ENCODE peak calls at places on chromosomes 1 and 21, in five cellular contexts. One of them, this sample, is unnamed.

GRCh38 chr1:119542492-119542946 is 35.5 kb downstream of the HSD3B1 start:
- DNase-seq in lower lobe of right lung: no peak
- DNase-seq in heart right ventricle: no peak
- DNase-seq in right cardiac atrium: no peak
- DNase-seq in HepG2: no peak
- DNase-seq in this sample: no peak

GRCh38 chr1:218025454-218025853 is 259.6 kb upstream of the RRP15 start:
- DNase-seq in HepG2: no peak
- DNase-seq in heart right ventricle: no peak
- DNase-seq in lower lobe of right lung: no peak
- DNase-seq in right cardiac atrium: no peak
- DNase-seq in this sample: no peak

GRCh38 chr1:198648584-198648983 is 9.7 kb downstream of the PTPRC start:
- DNase-seq in lower lobe of right lung: no peak
- DNase-seq in HepG2: no peak
- DNase-seq in right cardiac atrium: no peak
- DNase-seq in heart right ventricle: no peak
- DNase-seq in this sample: no peak

GRCh38 chr1:56002272-56002671 is 577.1 kb downstream of the PLPP3 start:
- DNase-seq in HepG2: no peak
- DNase-seq in heart right ventricle: no peak
- DNase-seq in right cardiac atrium: no peak
- DNase-seq in lower lobe of right lung: no peak
- DNase-seq in this sample: no peak

GRCh38 chr1:69494171-69494570 is 73.6 kb upstream of the LRRC7 start:
- DNase-seq in heart right ventricle: no peak
- DNase-seq in right cardiac atrium: no peak
- DNase-seq in HepG2: no peak
- DNase-seq in lower lobe of right lung: no peak
- DNase-seq in this sample: no peak

GRCh38 chr1:92439291-92439690 is 47.4 kb downstream of the GFI1 start:
- DNase-seq in HepG2: no peak
- DNase-seq in lower lobe of right lung: no peak
- DNase-seq in right cardiac atrium: no peak
- DNase-seq in heart right ventricle: no peak
- DNase-seq in this sample: no peak

GRCh38 chr1:156860639-156861423 is at the start of gene NTRK1:
- DNase-seq in heart right ventricle: no peak
- DNase-seq in HepG2: no peak
- DNase-seq in lower lobe of right lung: no peak
- DNase-seq in right cardiac atrium: peak; percentile 48
- DNase-seq in this sample: no peak

GRCh38 chr1:19165501-19165900 is 44.6 kb downstream of the UBR4 start:
- DNase-seq in heart right ventricle: no peak
- DNase-seq in right cardiac atrium: no peak
- DNase-seq in lower lobe of right lung: no peak
- DNase-seq in HepG2: no peak
- DNase-seq in this sample: no peak

GRCh38 chr1:112974646-112975045 is 18.6 kb upstream of the SLC16A1 start:
- DNase-seq in heart right ventricle: no peak
- DNase-seq in right cardiac atrium: no peak
- DNase-seq in HepG2: no peak
- DNase-seq in lower lobe of right lung: no peak
- DNase-seq in this sample: no peak

GRCh38 chr1:20868263-20868662 is 81.2 kb upstream of the HP1BP3 start:
- DNase-seq in HepG2: no peak
- DNase-seq in heart right ventricle: no peak
- DNase-seq in lower lobe of right lung: no peak
- DNase-seq in right cardiac atrium: no peak
- DNase-seq in this sample: no peak

GRCh38 chr1:111406325-111406768 is 21.2 kb downstream of the OVGP1 start:
- DNase-seq in lower lobe of right lung: no peak
- DNase-seq in right cardiac atrium: no peak
- DNase-seq in HepG2: no peak
- DNase-seq in heart right ventricle: peak; percentile 71
- DNase-seq in this sample: no peak

GRCh38 chr21:16588433-16588860 is 858.7 kb downstream of the USP25 start:
- DNase-seq in heart right ventricle: peak; percentile 45
- DNase-seq in lower lobe of right lung: peak; percentile 48
- DNase-seq in right cardiac atrium: peak; percentile 73
- DNase-seq in HepG2: no peak
- DNase-seq in this sample: peak; percentile 84

GRCh38 chr1:111570781-111571181 is 48.8 kb upstream of the RAP1A start:
- DNase-seq in heart right ventricle: no peak
- DNase-seq in HepG2: no peak
- DNase-seq in lower lobe of right lung: no peak
- DNase-seq in right cardiac atrium: peak; percentile 14
- DNase-seq in this sample: no peak

GRCh38 chr1:94597701-94598100 is 56.1 kb upstream of the F3 start:
- DNase-seq in lower lobe of right lung: no peak
- DNase-seq in heart right ventricle: no peak
- DNase-seq in HepG2: no peak
- DNase-seq in right cardiac atrium: no peak
- DNase-seq in this sample: no peak

GRCh38 chr1:92486251-92487077 is at the start of gene GFI1:
- DNase-seq in HepG2: peak; percentile 49
- DNase-seq in lower lobe of right lung: peak; percentile 63
- DNase-seq in right cardiac atrium: peak; percentile 29
- DNase-seq in heart right ventricle: no peak
- DNase-seq in this sample: no peak

GRCh38 chr1:26693557-26694184 is 2.1 kb upstream of the ARID1A start:
- DNase-seq in HepG2: no peak
- DNase-seq in lower lobe of right lung: no peak
- DNase-seq in heart right ventricle: no peak
- DNase-seq in right cardiac atrium: no peak
- DNase-seq in this sample: no peak

GRCh38 chr1:240854367-240854766 is 242.4 kb upstream of the GREM2 start:
- DNase-seq in HepG2: no peak
- DNase-seq in lower lobe of right lung: no peak
- DNase-seq in right cardiac atrium: no peak
- DNase-seq in heart right ventricle: no peak
- DNase-seq in this sample: no peak

GRCh38 chr1:200979574-200980451 is 43.7 kb downstream of the KIF21B start:
- DNase-seq in HepG2: peak; percentile 24
- DNase-seq in lower lobe of right lung: peak; percentile 53
- DNase-seq in heart right ventricle: no peak
- DNase-seq in right cardiac atrium: no peak
- DNase-seq in this sample: no peak

GRCh38 chr21:42063578-42064521 is 7.3 kb upstream of the UMODL1 start:
- DNase-seq in heart right ventricle: no peak
- DNase-seq in lower lobe of right lung: peak; percentile 69
- DNase-seq in HepG2: no peak
- DNase-seq in right cardiac atrium: peak; percentile 21
- DNase-seq in this sample: no peak

GRCh38 chr1:179183857-179184256 is 45.6 kb downstream of the ABL2 start:
- DNase-seq in right cardiac atrium: no peak
- DNase-seq in heart right ventricle: no peak
- DNase-seq in lower lobe of right lung: no peak
- DNase-seq in HepG2: no peak
- DNase-seq in this sample: no peak

GRCh38 chr1:101308001-101308659 is 71.3 kb downstream of the S1PR1 start:
- DNase-seq in HepG2: no peak
- DNase-seq in right cardiac atrium: no peak
- DNase-seq in heart right ventricle: no peak
- DNase-seq in lower lobe of right lung: no peak
- DNase-seq in this sample: no peak

GRCh38 chr1:26832249-26832960 is 5.9 kb downstream of the ZDHHC18 start:
- DNase-seq in lower lobe of right lung: no peak
- DNase-seq in right cardiac atrium: no peak
- DNase-seq in heart right ventricle: no peak
- DNase-seq in HepG2: no peak
- DNase-seq in this sample: no peak

GRCh38 chr21:38492002-38492401 is 6.3 kb downstream of the ERG start:
- DNase-seq in HepG2: no peak
- DNase-seq in heart right ventricle: no peak
- DNase-seq in right cardiac atrium: no peak
- DNase-seq in lower lobe of right lung: no peak
- DNase-seq in this sample: no peak

GRCh38 chr1:35539073-35539823 is 18.0 kb downstream of the KIAA0319L start:
- DNase-seq in HepG2: no peak
- DNase-seq in lower lobe of right lung: no peak
- DNase-seq in right cardiac atrium: no peak
- DNase-seq in heart right ventricle: no peak
- DNase-seq in this sample: no peak

GRCh38 chr1:59143824-59144223 is 153.1 kb upstream of the FGGY start:
- DNase-seq in right cardiac atrium: no peak
- DNase-seq in HepG2: no peak
- DNase-seq in heart right ventricle: no peak
- DNase-seq in lower lobe of right lung: no peak
- DNase-seq in this sample: no peak

GRCh38 chr1:67791261-67791660 is 42.0 kb downstream of the GNG12 start:
- DNase-seq in right cardiac atrium: no peak
- DNase-seq in heart right ventricle: no peak
- DNase-seq in lower lobe of right lung: no peak
- DNase-seq in HepG2: no peak
- DNase-seq in this sample: no peak

GRCh38 chr1:67044631-67045270 is 9.2 kb downstream of the SLC35D1 start:
- DNase-seq in lower lobe of right lung: no peak
- DNase-seq in HepG2: no peak
- DNase-seq in right cardiac atrium: no peak
- DNase-seq in heart right ventricle: no peak
- DNase-seq in this sample: no peak

GRCh38 chr1:8681317-8681650 is 136.2 kb downstream of the RERE start:
- DNase-seq in lower lobe of right lung: no peak
- DNase-seq in HepG2: peak; percentile 63
- DNase-seq in heart right ventricle: no peak
- DNase-seq in right cardiac atrium: no peak
- DNase-seq in this sample: no peak
- H3K4me3 ChIP-seq in lower lobe of right lung: peak overlapping the region; percentile 37
- H3K4me3 ChIP-seq in HepG2: peak overlapping the region; percentile 80
- H3K4me3 ChIP-seq in heart right ventricle: no peak overlapping the region
- H3K4me3 ChIP-seq in right cardiac atrium: peak overlapping the region; percentile 46
- H3K4me3 ChIP-seq in this sample: no peak overlapping the region

DNA sequence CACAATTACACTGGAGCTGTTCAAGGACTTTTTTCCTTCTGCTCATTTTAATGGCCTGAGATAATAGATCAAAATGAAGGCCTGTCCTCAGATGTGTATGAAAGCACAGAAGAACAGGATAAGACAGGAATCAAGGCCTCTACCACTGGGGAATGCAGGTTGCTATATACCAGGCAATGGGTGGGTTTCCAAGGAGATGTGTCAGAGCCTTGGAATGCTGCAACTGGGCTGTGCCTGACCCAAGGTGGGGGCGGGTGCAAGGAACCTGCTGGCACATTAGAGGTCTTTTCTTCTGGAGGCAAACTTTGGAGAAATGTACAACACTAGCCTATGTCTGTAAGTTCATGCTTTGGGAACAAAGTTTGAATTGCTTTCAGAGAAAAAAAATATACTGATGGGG is 21.7 kb upstream of the LAMC2 start:
- DNase-seq in right cardiac atrium: no peak
- DNase-seq in heart right ventricle: no peak
- DNase-seq in lower lobe of right lung: no peak
- DNase-seq in HepG2: no peak
- DNase-seq in this sample: no peak
- H3K4me1 ChIP-seq in right cardiac atrium: no peaks in the 10 kb centered on the region
- H3K4me1 ChIP-seq in heart right ventricle: no peaks in the 10 kb centered on the region
- H3K4me1 ChIP-seq in lower lobe of right lung: no peaks in the 10 kb centered on the region
- H3K4me1 ChIP-seq in HepG2: no peaks in the 10 kb centered on the region
- H3K4me1 ChIP-seq in this sample: no peaks in the 10 kb centered on the region

GRCh38 chr1:10960954-10961833 is 51.3 kb upstream of the TARDBP start:
- DNase-seq in HepG2: peak; percentile 56
- DNase-seq in heart right ventricle: peak; percentile 83
- DNase-seq in right cardiac atrium: peak; percentile 80
- DNase-seq in lower lobe of right lung: peak; percentile 89
- DNase-seq in this sample: peak; percentile 80
- H3K4me3 ChIP-seq in HepG2: no peak overlapping the region
- H3K4me3 ChIP-seq in heart right ventricle: no peak overlapping the region
- H3K4me3 ChIP-seq in right cardiac atrium: no peak overlapping the region
- H3K4me3 ChIP-seq in lower lobe of right lung: no peak overlapping the region
- H3K4me3 ChIP-seq in this sample: no peak overlapping the region

DNA sequence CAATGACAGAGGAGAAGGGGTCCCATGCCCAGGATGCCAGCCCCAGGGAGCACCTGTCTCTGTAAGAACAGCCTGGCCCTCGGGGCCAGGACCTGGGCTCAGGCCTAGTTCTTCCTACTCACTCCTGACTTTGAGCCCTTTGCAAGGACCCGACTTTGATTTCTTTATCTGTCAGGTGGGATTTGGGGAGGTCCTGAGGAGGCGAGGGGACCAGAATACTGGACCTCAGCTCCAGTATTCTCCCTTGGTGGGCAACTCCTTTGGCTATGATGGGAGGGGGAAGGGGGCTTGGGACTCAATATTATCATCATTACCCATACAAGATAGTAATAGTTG is 18.1 kb downstream of the KCNQ4 start:
- DNase-seq in heart right ventricle: no peak
- DNase-seq in HepG2: no peak
- DNase-seq in lower lobe of right lung: no peak
- DNase-seq in right cardiac atrium: no peak
- DNase-seq in this sample: no peak
- H3K4me1 ChIP-seq in heart right ventricle: peaks cover 39% of the 10 kb centered on the region
- H3K4me1 ChIP-seq in HepG2: peaks cover 24% of the 10 kb centered on the region
- H3K4me1 ChIP-seq in lower lobe of right lung: peaks cover 26% of the 10 kb centered on the region
- H3K4me1 ChIP-seq in right cardiac atrium: peaks cover 8% of the 10 kb centered on the region
- H3K4me1 ChIP-seq in this sample: no peaks in the 10 kb centered on the region

DNA sequence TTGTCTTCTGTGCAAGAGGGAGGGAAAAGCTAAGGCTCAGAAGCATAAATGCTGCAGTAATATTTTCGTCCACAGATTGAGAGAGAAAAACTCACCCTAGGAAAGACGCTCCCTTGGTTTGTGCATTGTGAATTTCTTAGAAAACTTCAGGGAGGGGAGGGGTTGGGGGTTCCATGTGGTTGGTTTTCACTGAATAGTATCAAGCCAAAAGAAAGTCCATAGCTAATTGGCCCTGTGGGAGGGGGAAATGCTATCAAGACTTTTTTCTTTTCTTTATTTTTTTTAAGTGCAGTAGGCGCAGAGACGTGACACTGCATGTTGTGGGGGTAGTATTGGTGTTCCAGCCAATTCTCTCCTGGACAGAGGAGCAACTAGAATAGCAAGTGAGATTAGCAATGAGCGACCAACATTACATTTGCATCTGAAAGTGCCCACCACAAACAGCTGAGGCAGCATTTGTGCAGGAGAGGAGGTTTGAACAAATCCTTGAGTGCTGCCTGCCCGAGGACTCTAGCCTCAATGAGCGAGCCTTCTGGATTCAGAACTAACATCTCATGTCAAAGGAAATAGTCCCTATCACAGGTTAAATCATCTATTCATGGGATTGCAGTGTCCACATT is 118.1 kb upstream of the MARK1 start:
- DNase-seq in right cardiac atrium: no peak
- DNase-seq in lower lobe of right lung: no peak
- DNase-seq in heart right ventricle: no peak
- DNase-seq in HepG2: no peak
- DNase-seq in this sample: no peak
- H3K4me3 ChIP-seq in right cardiac atrium: no peak overlapping the region
- H3K4me3 ChIP-seq in lower lobe of right lung: no peak overlapping the region
- H3K4me3 ChIP-seq in heart right ventricle: no peak overlapping the region
- H3K4me3 ChIP-seq in HepG2: no peak overlapping the region
- H3K4me3 ChIP-seq in this sample: no peak overlapping the region

This sample was measured in right atrium auricular region.